ENCODE peak calls at places on chromosomes 12 and 14, in four cellular contexts. One of them, this sample, is unnamed.

GRCh38 chr14:46344327-46344937 is 307.1 kb downstream of the RPL10L start:
- DNase-seq in AG04450: no peak
- DNase-seq in coronary artery: no peak
- DNase-seq in naive thymus-derived CD4-positive, alpha-beta T cell: no peak
- DNase-seq in this sample: peak

GRCh38 chr12:124318336-124319020 is 23.6 kb downstream of the RFLNA start:
- DNase-seq in naive thymus-derived CD4-positive, alpha-beta T cell: no peak
- DNase-seq in coronary artery: no peak
- DNase-seq in AG04450: no peak
- DNase-seq in this sample: no peak

GRCh38 chr12:123150273-123150803 is 552 bp downstream of the PITPNM2 start:
- DNase-seq in AG04450: no peak
- DNase-seq in naive thymus-derived CD4-positive, alpha-beta T cell: peak
- DNase-seq in coronary artery: no peak
- DNase-seq in this sample: no peak

GRCh38 chr12:47828967-47829482 is 9.3 kb upstream of the HDAC7 start:
- DNase-seq in AG04450: no peak
- DNase-seq in naive thymus-derived CD4-positive, alpha-beta T cell: no peak
- DNase-seq in coronary artery: peak
- DNase-seq in this sample: no peak

GRCh38 chr14:80584638-80585505 is 356.7 kb downstream of the CEP128 start:
- DNase-seq in naive thymus-derived CD4-positive, alpha-beta T cell: no peak
- DNase-seq in coronary artery: no peak
- DNase-seq in AG04450: peak
- DNase-seq in this sample: no peak

GRCh38 chr12:77374687-77375086 is 309.3 kb upstream of the E2F7 start:
- DNase-seq in AG04450: no peak
- DNase-seq in coronary artery: no peak
- DNase-seq in naive thymus-derived CD4-positive, alpha-beta T cell: no peak
- DNase-seq in this sample: no peak

GRCh38 chr12:48340891-48341290 is 9.8 kb downstream of the ZNF641 start:
- DNase-seq in coronary artery: no peak
- DNase-seq in naive thymus-derived CD4-positive, alpha-beta T cell: no peak
- DNase-seq in AG04450: no peak
- DNase-seq in this sample: no peak

GRCh38 chr12:6058481-6059161 is 65.8 kb downstream of the VWF start:
- DNase-seq in AG04450: no peak
- DNase-seq in naive thymus-derived CD4-positive, alpha-beta T cell: no peak
- DNase-seq in coronary artery: no peak
- DNase-seq in this sample: no peak

GRCh38 chr12:14514154-14514842 is 53.4 kb downstream of the PLBD1 start:
- DNase-seq in coronary artery: no peak
- DNase-seq in AG04450: no peak
- DNase-seq in naive thymus-derived CD4-positive, alpha-beta T cell: no peak
- DNase-seq in this sample: no peak

GRCh38 chr14:36524220-36524837 is 4.3 kb upstream of the NKX2-1 start:
- DNase-seq in coronary artery: no peak
- DNase-seq in AG04450: no peak
- DNase-seq in naive thymus-derived CD4-positive, alpha-beta T cell: no peak
- DNase-seq in this sample: no peak

GRCh38 chr12:101707131-101707782 is 9.8 kb downstream of the CHPT1 start:
- DNase-seq in coronary artery: no peak
- DNase-seq in naive thymus-derived CD4-positive, alpha-beta T cell: no peak
- DNase-seq in AG04450: no peak
- DNase-seq in this sample: no peak

GRCh38 chr12:93518725-93519124 is 51.4 kb downstream of the MRPL42 start:
- DNase-seq in naive thymus-derived CD4-positive, alpha-beta T cell: no peak
- DNase-seq in AG04450: peak
- DNase-seq in coronary artery: no peak
- DNase-seq in this sample: no peak

GRCh38 chr12:113097716-113098427 is 37.7 kb downstream of the RASAL1 start:
- DNase-seq in coronary artery: no peak
- DNase-seq in AG04450: no peak
- DNase-seq in naive thymus-derived CD4-positive, alpha-beta T cell: no peak
- DNase-seq in this sample: no peak

GRCh38 chr14:89661392-89661791 is 244.4 kb upstream of the FOXN3 start:
- DNase-seq in AG04450: no peak
- DNase-seq in coronary artery: no peak
- DNase-seq in naive thymus-derived CD4-positive, alpha-beta T cell: no peak
- DNase-seq in this sample: no peak

GRCh38 chr14:38150075-38150474 is 57.6 kb upstream of the SSTR1 start:
- DNase-seq in coronary artery: no peak
- DNase-seq in naive thymus-derived CD4-positive, alpha-beta T cell: no peak
- DNase-seq in AG04450: no peak
- DNase-seq in this sample: no peak

GRCh38 chr12:114209852-114210251 is 196.1 kb downstream of the TBX5 start:
- DNase-seq in coronary artery: no peak
- DNase-seq in AG04450: no peak
- DNase-seq in naive thymus-derived CD4-positive, alpha-beta T cell: no peak
- DNase-seq in this sample: no peak

GRCh38 chr12:55847033-55847432 is 4.3 kb upstream of the MMP19 start:
- DNase-seq in AG04450: peak
- DNase-seq in coronary artery: no peak
- DNase-seq in naive thymus-derived CD4-positive, alpha-beta T cell: no peak
- DNase-seq in this sample: no peak

GRCh38 chr14:44040561-44040960 is 466.5 kb downstream of the FSCB start:
- DNase-seq in coronary artery: no peak
- DNase-seq in naive thymus-derived CD4-positive, alpha-beta T cell: no peak
- DNase-seq in AG04450: no peak
- DNase-seq in this sample: no peak

GRCh38 chr14:92615451-92615850 is 101.9 kb downstream of the RIN3 start:
- DNase-seq in naive thymus-derived CD4-positive, alpha-beta T cell: peak
- DNase-seq in coronary artery: no peak
- DNase-seq in AG04450: no peak
- DNase-seq in this sample: peak

GRCh38 chr12:132152921-132153321 is 8.7 kb downstream of the NOC4L start:
- DNase-seq in coronary artery: no peak
- DNase-seq in AG04450: no peak
- DNase-seq in naive thymus-derived CD4-positive, alpha-beta T cell: no peak
- DNase-seq in this sample: no peak

GRCh38 chr12:132156145-132156709 is 12.0 kb downstream of the NOC4L start:
- DNase-seq in coronary artery: no peak
- DNase-seq in naive thymus-derived CD4-positive, alpha-beta T cell: no peak
- DNase-seq in AG04450: no peak
- DNase-seq in this sample: no peak

GRCh38 chr12:132154941-132155770 is 10.9 kb downstream of the NOC4L start:
- DNase-seq in coronary artery: no peak
- DNase-seq in AG04450: no peak
- DNase-seq in naive thymus-derived CD4-positive, alpha-beta T cell: no peak
- DNase-seq in this sample: no peak

GRCh38 chr12:132153501-132154340 is 9.5 kb downstream of the NOC4L start:
- DNase-seq in naive thymus-derived CD4-positive, alpha-beta T cell: peak
- DNase-seq in AG04450: no peak
- DNase-seq in coronary artery: no peak
- DNase-seq in this sample: peak

DNA sequence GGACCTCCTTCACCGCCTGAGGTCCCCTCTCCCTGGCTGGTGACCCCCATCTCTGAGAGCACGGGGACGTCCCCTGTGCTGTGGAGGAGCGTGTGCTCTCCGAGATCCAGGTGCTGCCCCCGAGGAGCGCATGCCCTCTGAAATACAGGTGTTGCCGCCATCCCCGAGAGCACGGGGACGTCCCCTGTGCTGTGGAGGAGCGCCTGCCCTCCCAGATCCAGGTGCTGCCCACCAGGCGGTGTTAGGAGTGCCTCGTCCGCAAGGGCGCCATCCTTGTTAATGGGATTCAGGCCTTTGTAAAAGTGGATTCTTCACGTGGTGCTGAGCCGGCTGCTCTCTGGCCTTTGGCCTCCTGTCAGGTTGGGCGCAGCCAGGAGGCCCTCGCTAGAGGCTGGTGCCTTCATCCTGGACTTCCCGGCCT is 10.1 kb downstream of the NOC4L start:
- DNase-seq in coronary artery: no peak
- DNase-seq in naive thymus-derived CD4-positive, alpha-beta T cell: no peak
- DNase-seq in AG04450: no peak
- DNase-seq in this sample: no peak
- H3K4me3 ChIP-seq in coronary artery: peak
- H3K4me3 ChIP-seq in naive thymus-derived CD4-positive, alpha-beta T cell: no peak
- H3K4me3 ChIP-seq in AG04450: no peak
- H3K4me3 ChIP-seq in this sample: no peak

DNA sequence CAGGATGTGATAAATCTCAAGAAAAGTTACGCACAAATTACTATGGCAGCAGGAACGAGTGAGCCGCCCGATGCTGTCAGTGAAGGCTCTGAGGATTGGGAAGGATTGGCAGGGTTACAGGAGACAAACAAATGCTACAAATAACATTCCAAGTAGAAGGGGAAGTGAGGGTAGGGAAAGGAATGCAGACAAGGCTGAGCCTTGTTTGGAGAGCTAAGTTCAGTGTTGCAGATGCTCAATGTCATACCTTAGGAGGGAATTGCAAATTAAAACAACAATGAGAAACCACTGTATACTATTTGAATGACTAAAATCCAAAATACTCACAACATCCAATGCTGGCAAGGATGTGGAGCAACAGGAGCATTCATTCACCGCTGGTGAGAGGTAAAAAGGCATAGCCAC is 1.3 kb downstream of the CLEC9A start:
- DNase-seq in coronary artery: no peak
- DNase-seq in AG04450: peak
- DNase-seq in naive thymus-derived CD4-positive, alpha-beta T cell: no peak
- DNase-seq in this sample: no peak
- H3K4me3 ChIP-seq in coronary artery: no peak
- H3K4me3 ChIP-seq in AG04450: no peak
- H3K4me3 ChIP-seq in naive thymus-derived CD4-positive, alpha-beta T cell: no peak
- H3K4me3 ChIP-seq in this sample: no peak

DNA sequence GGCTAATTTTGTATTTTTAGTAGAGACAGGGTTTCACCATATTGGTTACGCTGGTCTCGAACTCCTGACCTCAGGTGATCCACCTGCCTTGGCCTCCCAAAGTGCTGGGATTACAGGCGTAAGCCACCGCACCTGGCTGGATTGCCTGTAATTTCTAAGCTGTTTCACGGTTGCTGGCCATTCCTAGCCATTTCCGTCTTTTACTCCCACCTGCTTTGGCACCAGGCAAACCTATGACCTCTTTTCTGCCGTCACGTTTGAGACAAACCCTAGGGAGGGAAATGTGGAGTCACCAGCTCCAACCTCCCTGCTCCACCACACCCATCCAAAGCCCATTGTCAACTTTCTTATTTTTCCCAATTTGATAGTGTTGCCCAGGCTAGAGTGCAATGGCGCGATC is 1.2 kb downstream of the GPR132 start:
- DNase-seq in naive thymus-derived CD4-positive, alpha-beta T cell: no peak
- DNase-seq in AG04450: no peak
- DNase-seq in coronary artery: no peak
- DNase-seq in this sample: no peak
- H3K4me3 ChIP-seq in naive thymus-derived CD4-positive, alpha-beta T cell: peak
- H3K4me3 ChIP-seq in AG04450: no peak
- H3K4me3 ChIP-seq in coronary artery: peak
- H3K4me3 ChIP-seq in this sample: no peak

GRCh38 chr14:73230051-73230450 is 7.3 kb upstream of the PAPLN start:
- DNase-seq in coronary artery: peak
- DNase-seq in naive thymus-derived CD4-positive, alpha-beta T cell: no peak
- DNase-seq in AG04450: no peak
- DNase-seq in this sample: no peak

GRCh38 chr14:73232984-73233383 is 4.3 kb upstream of the PAPLN start:
- DNase-seq in naive thymus-derived CD4-positive, alpha-beta T cell: no peak
- DNase-seq in AG04450: no peak
- DNase-seq in coronary artery: peak
- DNase-seq in this sample: no peak

GRCh38 chr14:73223049-73223448 is 14.3 kb upstream of the PAPLN start:
- DNase-seq in naive thymus-derived CD4-positive, alpha-beta T cell: no peak
- DNase-seq in AG04450: no peak
- DNase-seq in coronary artery: no peak
- DNase-seq in this sample: no peak

GRCh38 chr14:73231874-73232851 is 5.1 kb upstream of the PAPLN start:
- DNase-seq in coronary artery: peak
- DNase-seq in AG04450: no peak
- DNase-seq in naive thymus-derived CD4-positive, alpha-beta T cell: no peak
- DNase-seq in this sample: peak

GRCh38 chr14:73227812-73228781 is 9.2 kb upstream of the PAPLN start:
- DNase-seq in AG04450: peak
- DNase-seq in coronary artery: no peak
- DNase-seq in naive thymus-derived CD4-positive, alpha-beta T cell: no peak
- DNase-seq in this sample: no peak
- H3K4me3 ChIP-seq in AG04450: peak
- H3K4me3 ChIP-seq in coronary artery: peak
- H3K4me3 ChIP-seq in naive thymus-derived CD4-positive, alpha-beta T cell: no peak
- H3K4me3 ChIP-seq in this sample: no peak

GRCh38 chr12:9730591-9730990 is 2.3 kb downstream of the CLECL1 start:
- DNase-seq in coronary artery: no peak
- DNase-seq in naive thymus-derived CD4-positive, alpha-beta T cell: no peak
- DNase-seq in AG04450: no peak
- DNase-seq in this sample: no peak

GRCh38 chr12:9730011-9730410 is 2.9 kb downstream of the CLECL1 start:
- DNase-seq in coronary artery: no peak
- DNase-seq in AG04450: no peak
- DNase-seq in naive thymus-derived CD4-positive, alpha-beta T cell: no peak
- DNase-seq in this sample: no peak

GRCh38 chr12:9731797-9732196 is 1.1 kb downstream of the CLECL1 start:
- DNase-seq in AG04450: no peak
- DNase-seq in naive thymus-derived CD4-positive, alpha-beta T cell: no peak
- DNase-seq in coronary artery: no peak
- DNase-seq in this sample: no peak

GRCh38 chr12:9732966-9733461 is at the start of gene CLECL1:
- DNase-seq in AG04450: no peak
- DNase-seq in naive thymus-derived CD4-positive, alpha-beta T cell: no peak
- DNase-seq in coronary artery: no peak
- DNase-seq in this sample: no peak

DNA sequence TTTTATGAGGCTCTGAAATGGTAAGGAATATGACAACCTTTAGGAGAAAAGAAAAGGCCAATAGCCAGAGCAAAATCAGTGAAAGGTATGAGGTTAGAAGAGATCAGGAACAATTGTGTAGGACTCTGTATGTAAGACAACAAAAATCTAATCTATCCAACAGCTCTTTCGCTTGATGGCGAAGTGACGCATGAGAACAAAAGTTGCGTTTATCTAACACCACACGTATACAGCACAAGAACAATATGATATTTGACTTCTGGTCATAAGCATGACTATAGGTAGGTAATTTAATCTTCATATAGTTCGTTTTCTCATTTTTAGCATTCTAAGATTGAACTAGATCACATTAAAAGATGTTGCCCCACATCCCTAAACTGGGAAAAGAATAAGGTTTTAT is 1.5 kb downstream of the CLECL1 start:
- DNase-seq in naive thymus-derived CD4-positive, alpha-beta T cell: no peak
- DNase-seq in AG04450: no peak
- DNase-seq in coronary artery: no peak
- DNase-seq in this sample: no peak
- H3K4me3 ChIP-seq in naive thymus-derived CD4-positive, alpha-beta T cell: no peak
- H3K4me3 ChIP-seq in AG04450: no peak
- H3K4me3 ChIP-seq in coronary artery: no peak
- H3K4me3 ChIP-seq in this sample: no peak

GRCh38 chr14:104792945-104793702 is 2.4 kb downstream of the AKT1 start:
- DNase-seq in AG04450: no peak
- DNase-seq in coronary artery: no peak
- DNase-seq in naive thymus-derived CD4-positive, alpha-beta T cell: no peak
- DNase-seq in this sample: no peak
- H3K4me3 ChIP-seq in AG04450: no peak
- H3K4me3 ChIP-seq in coronary artery: peak
- H3K4me3 ChIP-seq in naive thymus-derived CD4-positive, alpha-beta T cell: peak
- H3K4me3 ChIP-seq in this sample: no peak

GRCh38 chr12:52964556-52965336 is 15.8 kb downstream of the KRT18 start:
- DNase-seq in AG04450: no peak
- DNase-seq in naive thymus-derived CD4-positive, alpha-beta T cell: no peak
- DNase-seq in coronary artery: no peak
- DNase-seq in this sample: no peak

GRCh38 chr12:52969828-52970569 is 21.1 kb downstream of the KRT18 start:
- DNase-seq in naive thymus-derived CD4-positive, alpha-beta T cell: no peak
- DNase-seq in coronary artery: no peak
- DNase-seq in AG04450: no peak
- DNase-seq in this sample: no peak

GRCh38 chr12:52965337-52965731 is 16.4 kb downstream of the KRT18 start:
- DNase-seq in coronary artery: no peak
- DNase-seq in AG04450: no peak
- DNase-seq in naive thymus-derived CD4-positive, alpha-beta T cell: no peak
- DNase-seq in this sample: no peak
- H3K4me3 ChIP-seq in coronary artery: peak
- H3K4me3 ChIP-seq in AG04450: peak
- H3K4me3 ChIP-seq in naive thymus-derived CD4-positive, alpha-beta T cell: no peak
- H3K4me3 ChIP-seq in this sample: no peak